ENCODE peak calls at places on chromosomes 12 and 14, in four cellular contexts. D is psoas muscle, Y is HCT116, S is A673. P is an unnamed sample.

GRCh38 chr14:100132161-100132902 is 27.1 kb downstream of the DEGS2 start:
- DNase-seq in D (peak; percentile 69), Y (no peak), S (peak; percentile 45), P (no peak)

GRCh38 chr12:124754949-124755800 is 108.5 kb downstream of the SCARB1 start:
- DNase-seq in D (peak; percentile 92), Y (no peak), S (peak; percentile 94), P (no peak)

GRCh38 chr12:5441497-5442236 is 9.8 kb downstream of the NTF3 start:
- DNase-seq in D (no peak), Y (no peak), S (no peak), P (peak; percentile 39)

GRCh38 chr12:53698948-53699672 is 23.2 kb upstream of the ATP5MC2 start:
- DNase-seq in D (no peak), Y (no peak), S (no peak), P (no peak)

GRCh38 chr12:111596985-111597730 is 2.0 kb downstream of the ATXN2 start:
- DNase-seq in D (peak; percentile 71), Y (peak; percentile 59), S (peak; percentile 66), P (no peak)

GRCh38 chr12:95859344-95859816 is 628 bp downstream of the SNRPF start:
- DNase-seq in D (no peak), Y (no peak), S (peak; percentile 33), P (no peak)

GRCh38 chr14:104321151-104322130 is 183.1 kb downstream of the KIF26A start:
- DNase-seq in D (no peak), Y (no peak), S (no peak), P (no peak)

GRCh38 chr12:32431025-32431424 is 31.7 kb downstream of the FGD4 start:
- DNase-seq in D (no peak), Y (no peak), S (no peak), P (no peak)

GRCh38 chr14:52369305-52369781 is 55.2 kb downstream of the PTGER2 start:
- DNase-seq in D (peak; percentile 53), Y (no peak), S (no peak), P (no peak)

GRCh38 chr12:111425655-111426054 is 19.9 kb downstream of the SH2B3 start:
- DNase-seq in D (no peak), Y (no peak), S (no peak), P (no peak)

GRCh38 chr14:74712499-74713394 is at the start of the genes AREL1 and FCF1:
- DNase-seq in D (peak; percentile 86), Y (peak; percentile 85), S (peak; percentile 95), P (peak; percentile 49)

GRCh38 chr14:68695326-68695768 is 97.5 kb downstream of the ZFP36L1 start:
- DNase-seq in D (peak; percentile 73), Y (peak; percentile 91), S (peak; percentile 33), P (peak; percentile 98)

GRCh38 chr14:49966304-49966809 is 73.5 kb downstream of the ARF6 start:
- DNase-seq in D (no peak), Y (no peak), S (no peak), P (no peak)

GRCh38 chr12:124489220-124489619 is 78.2 kb downstream of the NCOR2 start:
- DNase-seq in D (no peak), Y (no peak), S (no peak), P (no peak)

GRCh38 chr14:68487805-68488590 is 304.9 kb downstream of the ZFP36L1 start:
- DNase-seq in D (no peak), Y (no peak), S (no peak), P (no peak)

GRCh38 chr14:33987565-33988080 is 36.7 kb upstream of the EGLN3 start:
- DNase-seq in D (no peak), Y (no peak), S (no peak), P (no peak)

GRCh38 chr14:90005939-90006530 is 50.3 kb downstream of the TDP1 start:
- DNase-seq in D (no peak), Y (no peak), S (no peak), P (no peak)

GRCh38 chr12:26987634-26988424 is 26.4 kb downstream of the TM7SF3 start:
- DNase-seq in D (no peak), Y (no peak), S (peak; percentile 80), P (no peak)
- H3K27ac ChIP-seq in D (no peak overlapping the region), Y (no peak overlapping the region), S (no peak overlapping the region), P (no peak overlapping the region)

GRCh38 chr14:81656811-81657210 is 123.2 kb upstream of the SEL1L start:
- DNase-seq in D (no peak), Y (no peak), S (no peak), P (no peak)

GRCh38 chr14:81655423-81656314 is 122.0 kb upstream of the SEL1L start:
- DNase-seq in D (no peak), Y (no peak), S (no peak), P (no peak)
- H3K27ac ChIP-seq in D (no peak overlapping the region), Y (no peak overlapping the region), S (no peak overlapping the region), P (no peak overlapping the region)

DNA sequence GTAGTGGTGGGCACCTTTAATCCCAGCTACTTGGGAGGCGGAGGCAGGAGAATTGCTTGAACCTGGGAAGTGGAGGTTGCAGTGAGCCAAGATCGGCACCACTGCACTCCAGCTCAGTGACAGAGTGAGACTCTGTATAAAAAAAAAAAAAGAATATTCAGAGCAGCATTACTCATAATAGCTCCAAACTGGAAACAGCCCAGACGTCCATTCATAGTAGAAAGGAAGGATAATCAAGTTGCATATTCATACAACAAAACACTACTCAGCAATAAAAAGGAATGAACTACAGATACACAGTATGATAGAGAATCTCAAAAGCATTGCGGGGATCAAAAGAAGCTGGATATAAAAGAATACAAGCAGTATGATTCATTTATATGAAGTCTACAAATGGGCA is 19.1 kb downstream of the TMEM30B start:
- DNase-seq in D (no peak), Y (no peak), S (no peak), P (no peak)
- H3K27ac ChIP-seq in D (peak overlapping the region; percentile 50), Y (no peak overlapping the region), S (no peak overlapping the region), P (no peak overlapping the region)

GRCh38 chr12:20404576-20405346 is 36.4 kb downstream of the PDE3A start:
- DNase-seq in D (peak; percentile 41), Y (no peak), S (peak; percentile 17), P (no peak)
- H3K27ac ChIP-seq in D (no peak overlapping the region), Y (no peak overlapping the region), S (no peak overlapping the region), P (no peak overlapping the region)

GRCh38 chr14:32703246-32703645 is 235.4 kb upstream of the NPAS3 start:
- DNase-seq in D (no peak), Y (no peak), S (no peak), P (no peak)

GRCh38 chr14:32701475-32701874 is 237.2 kb upstream of the NPAS3 start:
- DNase-seq in D (no peak), Y (no peak), S (no peak), P (no peak)

GRCh38 chr14:32698831-32699230 is 239.8 kb upstream of the NPAS3 start:
- DNase-seq in D (no peak), Y (no peak), S (no peak), P (no peak)

GRCh38 chr14:32702571-32702970 is 236.1 kb upstream of the NPAS3 start:
- DNase-seq in D (peak; percentile 49), Y (no peak), S (no peak), P (no peak)

DNA sequence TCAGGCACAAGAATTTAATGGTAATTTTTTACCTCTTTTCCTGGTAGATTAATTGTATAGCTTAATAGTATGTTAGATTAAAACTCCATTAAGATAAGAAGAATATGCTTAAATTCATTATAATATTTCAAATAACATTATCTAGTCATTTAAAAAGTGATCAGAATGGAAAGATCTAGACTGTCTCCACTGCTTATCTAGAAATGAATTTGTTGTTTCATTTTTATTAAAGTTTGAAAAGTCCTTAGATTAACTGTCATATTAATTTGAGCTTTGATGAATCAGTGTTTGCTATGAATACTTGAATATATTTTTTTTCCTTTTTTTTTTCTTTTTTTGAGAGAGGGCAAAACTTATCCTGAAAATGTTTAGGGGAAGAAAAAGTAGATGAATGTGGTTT is 236.6 kb upstream of the NPAS3 start:
- DNase-seq in D (no peak), Y (no peak), S (no peak), P (no peak)
- H3K27ac ChIP-seq in D (peak overlapping the region; percentile 48), Y (no peak overlapping the region), S (no peak overlapping the region), P (no peak overlapping the region)

GRCh38 chr14:77601846-77602609 is 14.4 kb downstream of the SPTLC2 start:
- DNase-seq in D (no peak), Y (no peak), S (no peak), P (no peak)

GRCh38 chr14:77599894-77600293 is 16.5 kb downstream of the SPTLC2 start:
- DNase-seq in D (no peak), Y (no peak), S (no peak), P (no peak)

GRCh38 chr14:77603031-77603430 is 13.4 kb downstream of the SPTLC2 start:
- DNase-seq in D (no peak), Y (no peak), S (no peak), P (no peak)

GRCh38 chr14:77593501-77593911 is 22.9 kb downstream of the SPTLC2 start:
- DNase-seq in D (no peak), Y (no peak), S (peak; percentile 59), P (no peak)

DNA sequence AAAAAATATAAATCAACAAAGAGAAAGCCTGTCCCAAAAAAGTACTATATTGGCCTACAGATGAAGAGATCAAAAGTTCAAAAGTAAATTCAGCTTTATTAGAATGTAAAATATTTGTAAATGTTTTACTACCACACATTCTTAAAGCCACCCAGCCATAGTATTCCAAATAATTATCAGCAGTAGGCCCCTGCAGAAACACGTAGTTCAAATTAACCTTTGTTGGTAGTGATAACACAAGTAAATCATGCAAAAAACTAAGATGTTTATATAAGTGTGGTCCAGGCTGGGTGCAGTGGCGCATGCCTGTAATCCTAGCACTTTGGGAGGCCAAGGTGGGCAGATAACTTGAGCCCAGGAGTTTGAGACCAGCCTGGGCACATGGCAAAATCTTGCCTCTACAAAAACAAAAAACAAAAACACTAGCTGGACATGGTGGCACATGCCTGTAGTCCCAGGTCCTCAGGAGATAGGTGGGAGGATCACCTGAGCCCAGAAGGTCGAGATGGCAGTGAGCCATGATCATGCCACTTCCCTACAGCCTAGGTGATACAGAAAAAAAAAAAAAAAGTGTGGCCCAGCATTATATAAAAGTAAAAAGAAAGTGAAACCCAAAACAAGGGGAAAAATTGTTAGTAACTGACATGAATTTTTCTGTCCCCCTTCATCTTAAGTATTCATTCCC is 17.9 kb downstream of the SPTLC2 start:
- DNase-seq in D (no peak), Y (no peak), S (no peak), P (no peak)
- H3K27ac ChIP-seq in D (no peak overlapping the region), Y (no peak overlapping the region), S (no peak overlapping the region), P (no peak overlapping the region)

P was measured in AG04450.